ENCODE peak calls at places on chromosomes 12 and 14, in seven cellular contexts. Z is sigmoid colon, L is fibroblast of mammary gland, C is choroid plexus epithelial cell, I is lower leg skin, F is omental fat pad, G is fibroblast of lung. N is an unnamed sample.

GRCh38 chr12:120713861-120714482 is 3.7 kb downstream of the UNC119B start:
- DNase-seq in F (no peak), L (peak), G (peak), Z (peak), C (peak), I (peak), N (no peak)

GRCh38 chr14:93023039-93023438 is 92.7 kb downstream of the ITPK1 start:
- DNase-seq in G (no peak), Z (no peak), F (no peak), C (no peak), I (no peak), L (peak), N (no peak)

GRCh38 chr12:117671734-117672133 is 297.1 kb downstream of the KSR2 start:
- DNase-seq in I (no peak), F (no peak), C (peak), L (peak), G (no peak), Z (no peak), N (no peak)

GRCh38 chr14:95313707-95314106 is 6.0 kb downstream of the CLMN start:
- DNase-seq in C (peak), L (peak), Z (peak), F (peak), G (peak), I (peak), N (no peak)

GRCh38 chr14:94113908-94114588 is 3.5 kb downstream of the IFI27 start:
- DNase-seq in F (peak), I (no peak), L (peak), G (peak), C (no peak), Z (peak), N (no peak)

GRCh38 chr12:104299842-104300481 is 3.6 kb upstream of the EID3 start:
- DNase-seq in C (peak), G (no peak), Z (no peak), F (no peak), L (no peak), I (no peak), N (no peak)

GRCh38 chr12:60205500-60205899 is 609.7 kb downstream of the SLC16A7 start:
- DNase-seq in L (peak), Z (no peak), I (no peak), C (peak), F (no peak), G (peak), N (no peak)

GRCh38 chr12:25284024-25284423 is 33.3 kb upstream of the KRAS start:
- DNase-seq in C (no peak), F (no peak), I (no peak), G (no peak), Z (no peak), L (no peak), N (no peak)

GRCh38 chr12:14264777-14265176 is 100.7 kb upstream of the ATF7IP start:
- DNase-seq in L (no peak), I (no peak), G (no peak), F (no peak), Z (no peak), C (peak), N (no peak)

GRCh38 chr12:4855121-4855924 is 54.4 kb upstream of the KCNA1 start:
- DNase-seq in I (peak), Z (peak), G (peak), C (peak), F (no peak), L (peak), N (peak)

GRCh38 chr12:6182279-6182898 is 17.8 kb upstream of the CD9 start:
- DNase-seq in I (peak), Z (peak), C (peak), F (no peak), G (peak), L (peak), N (no peak)

GRCh38 chr12:14525964-14526363 is 41.7 kb downstream of the PLBD1 start:
- DNase-seq in F (no peak), G (no peak), Z (no peak), L (no peak), I (no peak), C (no peak), N (no peak)

GRCh38 chr14:21714318-21714929 is 40.8 kb upstream of the OR4E1 start:
- DNase-seq in C (no peak), F (no peak), Z (no peak), L (no peak), I (no peak), G (no peak), N (no peak)

GRCh38 chr14:56349942-56350341 is 229.7 kb upstream of the TMEM260 start:
- DNase-seq in I (no peak), F (no peak), C (no peak), L (no peak), G (no peak), Z (no peak), N (no peak)

GRCh38 chr12:95805864-95806669 is 15.5 kb upstream of the NTN4 start:
- DNase-seq in C (peak), L (peak), Z (no peak), F (no peak), G (peak), I (peak), N (no peak)

GRCh38 chr14:70672328-70672675 is 30.6 kb downstream of the TTC9 start:
- DNase-seq in G (no peak), L (no peak), Z (no peak), F (no peak), I (no peak), C (no peak), N (no peak)

GRCh38 chr14:61764342-61765122 is 2.3 kb downstream of the SNAPC1 start:
- DNase-seq in Z (no peak), L (no peak), I (no peak), C (no peak), F (no peak), G (no peak), N (no peak)

GRCh38 chr12:1474059-1474537 is 120.3 kb downstream of the FBXL14 start:
- DNase-seq in L (peak), C (peak), Z (no peak), F (no peak), G (peak), I (no peak), N (peak)

GRCh38 chr12:100026241-100026640 is 41.5 kb upstream of the ANKS1B start:
- DNase-seq in F (no peak), L (no peak), G (no peak), Z (no peak), C (peak), I (no peak), N (no peak)

GRCh38 chr12:7555752-7556151 is 52.2 kb upstream of the CD163 start:
- DNase-seq in G (peak), C (peak), I (no peak), Z (no peak), L (peak), F (no peak), N (no peak)

GRCh38 chr12:5083955-5084849 is 40.5 kb downstream of the KCNA5 start:
- DNase-seq in F (no peak), C (peak), Z (no peak), G (peak), L (peak), I (peak), N (no peak)

GRCh38 chr12:112185093-112185923 is 59.9 kb downstream of the TRAFD1 start:
- DNase-seq in F (no peak), G (peak), I (no peak), L (no peak), C (no peak), Z (no peak), N (no peak)

GRCh38 chr14:65957631-65958205 is 528.5 kb upstream of the CCDC196 start:
- DNase-seq in I (no peak), Z (no peak), G (no peak), C (no peak), F (no peak), L (no peak), N (no peak)

GRCh38 chr14:77248666-77249065 is 22.3 kb downstream of the NGB start:
- DNase-seq in G (no peak), C (no peak), F (no peak), L (peak), Z (no peak), I (no peak), N (no peak)

GRCh38 chr14:77253333-77254190 is 17.4 kb downstream of the NGB start:
- DNase-seq in C (no peak), F (no peak), G (no peak), L (no peak), I (no peak), Z (no peak), N (no peak)

GRCh38 chr14:77251870-77252269 is 19.1 kb downstream of the NGB start:
- DNase-seq in L (no peak), I (no peak), F (no peak), C (no peak), Z (no peak), G (no peak), N (no peak)

GRCh38 chr14:77249286-77249685 is 21.7 kb downstream of the NGB start:
- DNase-seq in L (no peak), C (no peak), Z (no peak), G (no peak), I (no peak), F (no peak), N (no peak)

GRCh38 chr14:77250927-77251326 is 20.1 kb downstream of the NGB start:
- DNase-seq in C (no peak), G (no peak), L (no peak), F (no peak), Z (no peak), I (no peak), N (no peak)
- TF ChIP-seq CTCF in C (no peak), G (no peak), L (no peak), F (no peak), Z (no peak), I (no peak), N (no peak)

DNA sequence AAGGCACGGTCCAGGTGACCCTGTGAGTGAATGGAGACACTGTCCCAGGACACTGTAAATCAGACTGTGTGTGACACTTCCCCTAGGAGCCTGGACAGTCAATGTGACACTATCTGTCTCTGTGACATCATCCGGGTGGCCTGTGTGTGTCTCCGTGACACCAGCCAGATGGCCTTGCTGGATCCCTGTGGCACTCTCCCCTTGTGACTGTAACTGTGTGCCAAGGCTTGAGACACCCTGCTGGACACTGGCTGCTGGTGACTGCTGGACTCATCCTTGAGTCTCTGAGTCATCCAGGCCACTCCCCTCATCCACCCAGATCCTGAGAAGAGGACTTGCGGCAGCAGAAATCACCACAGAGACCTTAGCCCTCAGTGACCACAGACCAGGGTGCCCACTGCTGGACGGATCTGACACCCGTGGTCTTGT is 51.6 kb downstream of the MVK start:
- DNase-seq in G (no peak), Z (no peak), C (peak), I (peak), L (peak), F (no peak), N (no peak)
- TF ChIP-seq CTCF in G (no peak), Z (no peak), C (peak), I (no peak), L (peak), F (no peak), N (no peak)

DNA sequence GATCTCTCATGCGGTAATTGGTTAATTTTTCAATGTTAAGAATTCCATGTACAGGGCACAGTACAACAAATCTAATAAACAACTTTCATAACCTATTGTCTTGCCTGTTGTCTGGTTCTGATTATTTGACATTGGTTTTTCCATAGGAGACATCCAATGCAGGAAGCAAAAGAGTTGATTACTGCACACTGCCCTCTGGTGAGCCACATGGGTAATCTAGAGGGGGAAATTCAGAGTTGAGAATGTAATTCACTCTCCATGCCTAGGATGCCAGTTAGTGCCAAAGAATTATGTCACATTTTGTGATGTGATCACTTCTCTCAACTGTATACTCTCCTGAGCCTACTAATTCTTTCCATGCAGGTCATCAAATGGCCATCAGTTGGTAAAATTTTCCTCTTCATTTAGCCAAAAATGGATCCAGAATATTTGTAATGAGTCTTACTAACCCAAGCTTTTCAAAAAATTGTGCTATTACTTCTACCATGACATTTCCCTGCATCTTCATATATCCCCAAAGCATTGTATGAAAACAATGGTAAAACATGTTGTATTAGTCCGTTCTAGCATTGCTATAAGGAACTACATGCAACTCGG is 17.7 kb upstream of the CCDC91 start:
- DNase-seq in F (no peak), C (peak), G (peak), L (peak), I (no peak), Z (no peak), N (no peak)
- TF ChIP-seq CTCF in F (no peak), C (peak), G (peak), L (peak), I (no peak), Z (no peak), N (peak)

GRCh38 chr12:42260518-42260917 is 22.5 kb upstream of the YAF2 start:
- DNase-seq in Z (no peak), C (no peak), I (no peak), L (no peak), F (no peak), G (no peak), N (no peak)
- TF ChIP-seq CTCF in Z (no peak), C (no peak), I (no peak), L (no peak), F (no peak), G (no peak), N (no peak)

GRCh38 chr12:109879332-109880048 is 851 bp downstream of the GLTP start:
- DNase-seq in Z (no peak), C (peak), I (no peak), L (peak), G (no peak), F (no peak), N (no peak)

GRCh38 chr12:109880938-109881337 is 597 bp upstream of the GLTP start:
- DNase-seq in I (no peak), G (no peak), Z (no peak), C (no peak), L (no peak), F (no peak), N (no peak)

GRCh38 chr12:109881752-109882151 is 1.4 kb upstream of the GLTP start:
- DNase-seq in C (no peak), F (no peak), G (no peak), I (no peak), Z (no peak), L (peak), N (no peak)

GRCh38 chr12:109878749-109879148 is 1.6 kb downstream of the GLTP start:
- DNase-seq in G (no peak), L (no peak), F (no peak), Z (no peak), I (no peak), C (no peak), N (no peak)

GRCh38 chr12:109880049-109880931 is at the start of gene GLTP:
- DNase-seq in C (peak), G (peak), I (peak), L (peak), Z (peak), F (peak), N (peak)
- TF ChIP-seq CTCF in C (no peak), G (peak), I (no peak), L (no peak), Z (no peak), F (peak), N (peak)

GRCh38 chr14:69152944-69153847 is at the start of gene DCAF5:
- DNase-seq in I (peak), Z (peak), F (peak), G (peak), L (peak), C (peak), N (peak)

GRCh38 chr14:69154779-69155178 is 1.9 kb upstream of the DCAF5 start:
- DNase-seq in L (no peak), F (no peak), Z (no peak), I (no peak), G (peak), C (peak), N (no peak)

GRCh38 chr14:69153848-69154208 is 909 bp upstream of the DCAF5 start:
- DNase-seq in G (no peak), I (no peak), Z (peak), L (peak), F (no peak), C (peak), N (no peak)

GRCh38 chr14:69152181-69152943 is 557 bp downstream of the DCAF5 start:
- DNase-seq in Z (no peak), C (peak), G (peak), L (peak), F (no peak), I (no peak), N (peak)

GRCh38 chr14:69156224-69156623 is 3.3 kb upstream of the DCAF5 start:
- DNase-seq in Z (no peak), C (no peak), L (no peak), I (no peak), G (no peak), F (no peak), N (no peak)
- TF ChIP-seq CTCF in Z (no peak), C (no peak), L (no peak), I (no peak), G (no peak), F (no peak), N (no peak)